ENCODE peak calls at places on chromosomes 16 and 17, in six cellular contexts. W is AG20443; P is mucosa of descending colon; V is Calu3; N is skeletal muscle cell; T is stimulated activated CD4-positive, alpha-beta T cell treated with anti-CD3 and anti-CD28 coated beads, Interleukin-2, amount 100 ng/mL, for 4 hours. M is an unnamed sample.

GRCh38 chr17:42178817-42179216 is 2.1 kb downstream of the KCNH4 start:
- DNase-seq in W (no peak), P (no peak), V (peak; percentile 30), N (no peak), T (no peak), M (no peak)

GRCh38 chr17:79949646-79950292 is 85.9 kb downstream of the TBC1D16 start:
- DNase-seq in W (no peak), P (no peak), V (no peak), N (no peak), T (no peak), M (peak; percentile 8)

GRCh38 chr17:74759243-74759801 is 10.9 kb downstream of the NHERF1 start:
- DNase-seq in W (no peak), P (no peak), V (peak; percentile 55), N (no peak), T (no peak), M (no peak)

GRCh38 chr17:79573196-79573929 is 37.5 kb downstream of the RBFOX3 start:
- DNase-seq in W (no peak), P (no peak), V (no peak), N (no peak), T (no peak), M (no peak)

GRCh38 chr16:87834668-87835473 is 34.4 kb downstream of the SLC7A5 start:
- DNase-seq in W (no peak), P (no peak), V (no peak), N (no peak), T (peak; percentile 19), M (no peak)

GRCh38 chr16:28108590-28109247 is 45.2 kb upstream of the GSG1L start:
- DNase-seq in W (no peak), P (no peak), V (no peak), N (no peak), T (no peak), M (no peak)

GRCh38 chr17:42598905-42599304 is 10.3 kb downstream of the RETREG3 start:
- DNase-seq in W (no peak), P (no peak), V (no peak), N (no peak), T (no peak), M (no peak)

GRCh38 chr17:17387017-17387416 is 83.8 kb downstream of the NT5M start:
- DNase-seq in W (no peak), P (peak; percentile 67), V (peak; percentile 62), N (no peak), T (no peak), M (no peak)

GRCh38 chr17:36889955-36890354 is 47.3 kb upstream of the LHX1 start:
- DNase-seq in W (no peak), P (no peak), V (no peak), N (no peak), T (no peak), M (no peak)

GRCh38 chr17:17235212-17236174 is 1.5 kb downstream of the FLCN start:
- DNase-seq in W (no peak), P (peak; percentile 8), V (no peak), N (no peak), T (no peak), M (no peak)

GRCh38 chr17:51397361-51398127 is 137.2 kb downstream of the UTP18 start:
- DNase-seq in W (peak; percentile 17), P (no peak), V (no peak), N (peak; percentile 9), T (no peak), M (peak; percentile 24)

GRCh38 chr16:71919033-71919432 is 23.7 kb downstream of the IST1 start:
- DNase-seq in W (no peak), P (peak; percentile 33), V (no peak), N (no peak), T (no peak), M (no peak)

GRCh38 chr16:12545792-12546342 is 257.8 kb downstream of the CPPED1 start:
- DNase-seq in W (no peak), P (no peak), V (no peak), N (no peak), T (no peak), M (no peak)

GRCh38 chr16:3780570-3780969 is 63.2 kb upstream of the TRAP1 start:
- DNase-seq in W (no peak), P (no peak), V (no peak), N (no peak), T (no peak), M (no peak)

GRCh38 chr17:72387487-72387886 is 266.7 kb downstream of the SOX9 start:
- DNase-seq in W (peak; percentile 73), P (no peak), V (no peak), N (peak; percentile 79), T (no peak), M (peak; percentile 54)

GRCh38 chr17:20278805-20279204 is 188.5 kb downstream of the LGALS9B start:
- DNase-seq in W (no peak), P (no peak), V (no peak), N (no peak), T (no peak), M (no peak)

GRCh38 chr16:12600116-12600515 is 203.6 kb downstream of the CPPED1 start:
- DNase-seq in W (no peak), P (no peak), V (no peak), N (no peak), T (no peak), M (no peak)

GRCh38 chr17:17514361-17514992 is 18.3 kb upstream of the RASD1 start:
- DNase-seq in W (no peak), P (no peak), V (no peak), N (no peak), T (no peak), M (no peak)